ENCODE peak calls at places on chromosomes 4 and X, in six cellular contexts. E, C, J, P, D and N are unnamed samples.

GRCh38 chr4:7199129-7199725 is 6.9 kb downstream of the SORCS2 start:
- DNase-seq in E (no peak), C (no peak), J (no peak), P (no peak), D (no peak), N (no peak)

GRCh38 chrX:405149-405548 is 18.4 kb upstream of the PPP2R3B start:
- DNase-seq in E (no peak), C (no peak), J (no peak), P (no peak), D (no peak), N (no peak)

GRCh38 chrX:54280466-54280865 is 77.4 kb downstream of the WNK3 start:
- DNase-seq in E (no peak), C (no peak), J (no peak), P (no peak), D (no peak), N (no peak)

GRCh38 chrX:136205882-136206281 is 45.3 kb downstream of the MAP7D3 start:
- DNase-seq in E (no peak), C (no peak), J (no peak), P (no peak), D (no peak), N (no peak)

GRCh38 chrX:68703849-68704248 is 56.4 kb downstream of the STARD8 start:
- DNase-seq in E (no peak), C (no peak), J (no peak), P (no peak), D (no peak), N (no peak)

GRCh38 chr4:5463936-5464650 is 244.3 kb downstream of the EVC2 start:
- DNase-seq in E (no peak), C (no peak), J (no peak), P (no peak), D (no peak), N (no peak)

GRCh38 chrX:72042860-72043248 is 88.9 kb downstream of the RTL5 start:
- DNase-seq in E (no peak), C (no peak), J (no peak), P (no peak), D (no peak), N (no peak)

GRCh38 chrX:150198776-150199175 is 164.3 kb upstream of the MAMLD1 start:
- DNase-seq in E (no peak), C (no peak), J (no peak), P (no peak), D (peak; percentile 5), N (no peak)

GRCh38 chr4:114728426-114728825 is 129.8 kb downstream of the UGT8 start:
- DNase-seq in E (no peak), C (no peak), J (no peak), P (no peak), D (no peak), N (no peak)

GRCh38 chr4:131613824-131614216 is 1535.3 kb upstream of the PCDH10 start:
- DNase-seq in E (no peak), C (no peak), J (no peak), P (no peak), D (no peak), N (no peak)